ENCODE peak calls at places on chromosomes 13 and 19, in ten cellular contexts. C, F, U, Z, A, R, V, Y, P and L are unnamed samples.

GRCh38 chr19:38564981-38565685 is 52.6 kb downstream of the MAP4K1 start:
- DNase-seq in C (peak), F (no peak), U (peak), Z (no peak), A (no peak), R (no peak), V (no peak), Y (no peak), P (no peak), L (no peak)

GRCh38 chr19:22603518-22604440 is 30.3 kb upstream of the ZNF492 start:
- DNase-seq in C (no peak), F (no peak), U (no peak), Z (no peak), A (no peak), R (no peak), V (no peak), Y (no peak), P (no peak), L (no peak)

GRCh38 chr13:99655351-99656091 is 154.2 kb downstream of the TM9SF2 start:
- DNase-seq in C (no peak), F (no peak), U (peak), Z (no peak), A (no peak), R (peak), V (no peak), Y (peak), P (no peak), L (no peak)

GRCh38 chr19:34580408-34580807 is 96.6 kb downstream of the SCGB2B2 start:
- DNase-seq in C (no peak), F (no peak), U (no peak), Z (no peak), A (no peak), R (no peak), V (no peak), Y (no peak), P (no peak), L (no peak)

GRCh38 chr19:28424041-28424440 is 788.9 kb downstream of the UQCRFS1 start:
- DNase-seq in C (no peak), F (no peak), U (no peak), Z (no peak), A (no peak), R (no peak), V (no peak), Y (no peak), P (no peak), L (no peak)

GRCh38 chr13:31322025-31322424 is 122.2 kb downstream of the B3GLCT start:
- DNase-seq in C (no peak), F (no peak), U (no peak), Z (no peak), A (no peak), R (no peak), V (no peak), Y (no peak), P (no peak), L (no peak)

GRCh38 chr19:34188388-34188787 is 16.1 kb downstream of the LSM14A start:
- DNase-seq in C (no peak), F (no peak), U (no peak), Z (no peak), A (no peak), R (no peak), V (no peak), Y (no peak), P (no peak), L (no peak)

GRCh38 chr19:3359850-3360493 is 6.4 kb upstream of the NFIC start:
- DNase-seq in C (peak), F (peak), U (peak), Z (peak), A (no peak), R (peak), V (no peak), Y (no peak), P (peak), L (no peak)

GRCh38 chr13:93646247-93646646 is 419.6 kb downstream of the GPC6 start:
- DNase-seq in C (no peak), F (no peak), U (no peak), Z (no peak), A (no peak), R (no peak), V (no peak), Y (no peak), P (no peak), L (no peak)

GRCh38 chr19:15296841-15297415 is 35.4 kb downstream of the BRD4 start:
- DNase-seq in C (no peak), F (no peak), U (peak), Z (no peak), A (no peak), R (no peak), V (no peak), Y (no peak), P (peak), L (no peak)

GRCh38 chr13:25752957-25753540 is 298.8 kb downstream of the SHISA2 start:
- DNase-seq in C (no peak), F (no peak), U (no peak), Z (no peak), A (no peak), R (peak), V (no peak), Y (no peak), P (no peak), L (no peak)

GRCh38 chr19:13644648-13645047 is 119.7 kb upstream of the MRI1 start:
- DNase-seq in C (no peak), F (no peak), U (no peak), Z (no peak), A (no peak), R (no peak), V (no peak), Y (no peak), P (no peak), L (no peak)

GRCh38 chr19:44757057-44757734 is 8.7 kb downstream of the BCL3 start:
- DNase-seq in C (no peak), F (no peak), U (no peak), Z (no peak), A (no peak), R (no peak), V (no peak), Y (no peak), P (no peak), L (no peak)

GRCh38 chr19:44735011-44735410 is 13.5 kb upstream of the BCL3 start:
- DNase-seq in C (no peak), F (no peak), U (no peak), Z (no peak), A (no peak), R (no peak), V (no peak), Y (no peak), P (no peak), L (no peak)

GRCh38 chr13:24148414-24149305 is 11.9 kb upstream of the SPATA13 start:
- DNase-seq in C (no peak), F (no peak), U (no peak), Z (no peak), A (peak), R (peak), V (no peak), Y (no peak), P (no peak), L (no peak)

GRCh38 chr13:114118763-114119123 is 13.7 kb downstream of the RASA3 start:
- DNase-seq in C (no peak), F (no peak), U (no peak), Z (no peak), A (no peak), R (peak), V (no peak), Y (peak), P (no peak), L (no peak)

GRCh38 chr13:112979406-112979902 is 10.4 kb downstream of the MCF2L start:
- DNase-seq in C (no peak), F (no peak), U (no peak), Z (no peak), A (no peak), R (no peak), V (no peak), Y (no peak), P (no peak), L (no peak)

GRCh38 chr13:35697281-35697680 is 220.8 kb upstream of the MAB21L1 start:
- DNase-seq in C (no peak), F (no peak), U (no peak), Z (no peak), A (no peak), R (peak), V (no peak), Y (no peak), P (no peak), L (no peak)

GRCh38 chr19:42229855-42230331 is 9.8 kb downstream of the ZNF526 start:
- DNase-seq in C (no peak), F (no peak), U (no peak), Z (no peak), A (no peak), R (peak), V (no peak), Y (no peak), P (no peak), L (no peak)

GRCh38 chr13:53068841-53069520 is 40.4 kb downstream of the OLFM4 start:
- DNase-seq in C (no peak), F (peak), U (no peak), Z (no peak), A (no peak), R (no peak), V (peak), Y (no peak), P (no peak), L (peak)

GRCh38 chr19:18373892-18374629 is 11.9 kb upstream of the GDF15 start:
- DNase-seq in C (no peak), F (peak), U (peak), Z (no peak), A (peak), R (peak), V (peak), Y (peak), P (no peak), L (no peak)

GRCh38 chr19:12788682-12789097 is 2.6 kb upstream of the JUNB start:
- DNase-seq in C (no peak), F (peak), U (peak), Z (peak), A (no peak), R (peak), V (peak), Y (peak), P (no peak), L (no peak)